ENCODE peak calls at places on chromosomes 6 and 20, in seven cellular contexts. P, F, W, H, S, Q and Y are unnamed samples.

GRCh38 chr20:39853664-39854063 is 835.4 kb downstream of the MAFB start:
- DNase-seq in F (no peak), P (no peak), S (no peak), Q (no peak), H (no peak), W (peak; percentile 67), Y (no peak)

GRCh38 chr6:13814938-13815575 is 700 bp upstream of the MCUR1 start:
- DNase-seq in W (peak; percentile 11), Q (no peak), F (no peak), S (no peak), H (no peak), P (no peak), Y (no peak)

GRCh38 chr6:162706236-162706635 is 21.3 kb downstream of the PRKN start:
- DNase-seq in P (peak; percentile 80), F (no peak), H (no peak), W (peak; percentile 57), S (no peak), Q (peak; percentile 76), Y (peak; percentile 57)

GRCh38 chr6:30820196-30820595 is 64.1 kb upstream of the DDR1 start:
- DNase-seq in F (peak; percentile 95), Q (peak; percentile 51), P (no peak), H (no peak), S (peak; percentile 55), W (peak; percentile 88), Y (peak; percentile 75)

GRCh38 chr20:10672579-10673127 is 1.1 kb downstream of the JAG1 start:
- DNase-seq in Q (peak; percentile 70), F (peak; percentile 51), P (peak; percentile 58), H (no peak), W (peak; percentile 65), S (peak; percentile 85), Y (peak; percentile 80)

GRCh38 chr6:151757506-151757955 is 50.0 kb upstream of the ESR1 start:
- DNase-seq in W (no peak), F (no peak), S (no peak), P (no peak), Q (no peak), H (no peak), Y (no peak)

GRCh38 chr6:35089935-35090505 is 51.1 kb downstream of the TCP11 start:
- DNase-seq in S (no peak), Q (no peak), F (no peak), H (no peak), W (peak; percentile 63), P (no peak), Y (no peak)

GRCh38 chr6:39698789-39699188 is 26.4 kb downstream of the KIF6 start:
- DNase-seq in Q (peak; percentile 7), H (no peak), F (no peak), S (no peak), P (no peak), W (no peak), Y (no peak)

GRCh38 chr6:47278545-47278944 is 31.2 kb downstream of the TNFRSF21 start:
- DNase-seq in S (no peak), Q (no peak), P (no peak), F (peak; percentile 51), H (no peak), W (peak; percentile 89), Y (no peak)

GRCh38 chr6:149231786-149232185 is 85.7 kb upstream of the TAB2 start:
- DNase-seq in Q (no peak), P (peak; percentile 47), S (no peak), F (peak; percentile 17), H (no peak), W (peak; percentile 63), Y (no peak)

GRCh38 chr6:47413752-47414516 is 63.7 kb upstream of the CD2AP start:
- DNase-seq in Q (peak; percentile 60), P (no peak), F (peak; percentile 47), H (no peak), W (peak; percentile 82), S (no peak), Y (peak; percentile 25)

GRCh38 chr6:43274916-43275597 is 23.0 kb upstream of the SLC22A7 start:
- DNase-seq in W (no peak), S (peak; percentile 89), H (no peak), Q (peak; percentile 45), P (no peak), F (no peak), Y (no peak)

GRCh38 chr6:141878686-141879085 is 254.0 kb upstream of the GJE1 start:
- DNase-seq in F (no peak), S (no peak), W (no peak), H (no peak), Q (no peak), P (no peak), Y (no peak)

GRCh38 chr6:131688286-131688685 is 12.9 kb downstream of the OR2A4 start:
- DNase-seq in W (no peak), Q (no peak), P (no peak), F (no peak), S (no peak), H (no peak), Y (no peak)

GRCh38 chr20:45445805-45446562 is 23.6 kb upstream of the WFDC2 start:
- DNase-seq in F (no peak), Q (no peak), W (no peak), S (no peak), H (no peak), P (no peak), Y (no peak)

GRCh38 chr6:40011844-40012243 is 77.6 kb upstream of the MOCS1 start:
- DNase-seq in S (no peak), P (no peak), F (no peak), W (no peak), H (no peak), Q (no peak), Y (no peak)

GRCh38 chr6:169250660-169251059 is 3.0 kb downstream of the THBS2 start:
- DNase-seq in W (peak; percentile 86), H (no peak), S (peak; percentile 41), F (no peak), P (no peak), Q (no peak), Y (peak; percentile 85)

GRCh38 chr20:19079536-19080299 is 132.7 kb upstream of the SLC24A3 start:
- DNase-seq in H (no peak), S (no peak), W (peak; percentile 3), F (no peak), P (no peak), Q (no peak), Y (no peak)

GRCh38 chr20:63178445-63178818 is 37.5 kb downstream of the YTHDF1 start:
- DNase-seq in S (no peak), F (no peak), Q (no peak), H (no peak), P (no peak), W (no peak), Y (no peak)

GRCh38 chr6:54107470-54107869 is 3.8 kb upstream of the MLIP start:
- DNase-seq in H (no peak), W (no peak), Q (peak; percentile 10), F (no peak), P (no peak), S (no peak), Y (no peak)

GRCh38 chr20:10790013-10790412 is 116.2 kb upstream of the JAG1 start:
- DNase-seq in Q (peak; percentile 38), F (no peak), S (no peak), W (no peak), H (no peak), P (no peak), Y (no peak)

GRCh38 chr6:31079656-31080261 is 32.6 kb downstream of the C6orf15 start:
- DNase-seq in S (peak; percentile 58), Q (peak; percentile 77), W (peak; percentile 68), F (peak; percentile 46), P (peak; percentile 70), H (peak; percentile 50), Y (peak; percentile 68)

GRCh38 chr20:49446808-49447207 is 35.7 kb downstream of the KCNB1 start:
- DNase-seq in P (peak; percentile 83), S (peak; percentile 57), F (no peak), H (no peak), W (peak; percentile 43), Q (peak; percentile 46), Y (peak; percentile 97)
- TF ChIP-seq CTCF in P (no peak), S (no peak), F (no peak), H (no peak), W (no peak), Q (no peak), Y (peak; percentile 17)

DNA sequence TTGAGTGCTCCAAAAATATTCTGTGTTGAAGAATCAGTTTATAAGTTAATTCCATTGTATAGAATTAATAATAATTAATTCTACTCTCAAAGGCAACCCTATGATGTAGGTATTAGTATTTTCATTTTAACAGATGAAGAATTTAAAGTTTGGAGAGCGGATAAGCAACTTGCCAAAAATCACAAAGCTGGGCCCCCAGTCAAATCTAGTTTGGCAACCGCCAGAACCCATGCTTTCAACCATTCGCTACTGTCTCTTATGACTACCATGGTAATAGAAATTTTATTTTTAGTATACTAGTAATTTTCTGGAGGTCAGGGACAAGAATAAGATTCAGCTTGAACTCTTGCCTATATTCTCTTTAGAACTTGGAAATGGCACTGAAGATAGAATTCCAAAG is 229.8 kb downstream of the IBTK start:
- DNase-seq in H (no peak), P (no peak), W (no peak), S (no peak), F (no peak), Q (no peak), Y (no peak)
- H3K4me3 ChIP-seq in H (no peak overlapping the region), P (no peak overlapping the region), W (no peak overlapping the region), S (no peak overlapping the region), F (no peak overlapping the region), Q (no peak overlapping the region), Y (no peak overlapping the region)

DNA sequence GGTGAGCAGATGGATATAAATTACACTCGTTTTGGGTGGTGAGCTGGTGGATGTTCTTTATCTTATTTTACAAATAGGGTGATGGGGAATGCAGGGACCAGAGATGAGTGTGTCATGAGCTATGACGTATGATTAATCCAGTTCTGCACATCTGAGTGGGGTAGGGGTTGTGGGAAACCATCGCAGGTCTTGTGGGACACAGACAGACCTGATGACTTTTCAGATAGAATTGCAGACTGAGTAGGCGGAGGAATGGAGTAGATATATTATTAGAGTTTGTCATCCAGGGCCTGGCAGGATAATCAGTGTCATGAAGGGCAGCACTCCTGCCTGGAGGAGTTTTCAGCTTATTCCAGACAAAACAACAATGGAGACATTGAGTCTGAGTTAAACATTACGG is 12.9 kb upstream of the DSP start:
- DNase-seq in W (no peak), F (no peak), H (no peak), S (no peak), Q (no peak), P (no peak), Y (no peak)
- H3K27me3 ChIP-seq in W (no peaks in the 10 kb centered on the region), F (no peaks in the 10 kb centered on the region), H (no peaks in the 10 kb centered on the region), S (no peaks in the 10 kb centered on the region), Q (no peaks in the 10 kb centered on the region), P (no peaks in the 10 kb centered on the region), Y (no peaks in the 10 kb centered on the region)

DNA sequence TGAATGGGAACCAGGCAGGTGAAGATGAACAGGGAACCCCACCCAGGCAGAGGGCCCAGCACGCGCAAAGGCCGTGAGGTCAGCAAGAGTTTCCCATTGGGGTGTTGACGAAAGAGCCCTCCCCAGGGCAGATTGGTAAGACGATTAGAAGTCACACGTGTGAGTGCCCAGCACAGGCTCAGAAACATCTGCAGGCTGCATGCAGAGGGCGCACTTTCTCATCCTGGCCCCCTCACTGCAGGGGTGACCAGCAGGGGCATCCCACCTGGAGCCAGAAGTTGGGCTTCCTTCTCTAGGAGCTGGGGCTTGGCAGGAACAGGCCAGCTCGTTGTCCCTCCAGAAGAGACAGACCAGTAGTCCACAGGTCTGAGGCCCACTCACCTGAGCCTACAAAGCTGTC is 38.4 kb downstream of the VSTM2L start:
- DNase-seq in P (no peak), W (no peak), S (no peak), H (no peak), Q (no peak), F (no peak), Y (no peak)
- TF ChIP-seq CTCF in P (no peak), W (no peak), S (no peak), H (no peak), Q (no peak), F (no peak), Y (no peak)